ENCODE peak calls at places on chromosomes 13 and 19, in five cellular contexts. B is stimulated activated CD4-positive, alpha-beta T cell treated with anti-CD3 and anti-CD28 coated beads, TNF-alpha, amount 100 ng/mL, for 48 hours; T is central memory CD4-positive, alpha-beta T cell; F is tibial nerve; N is fibroblast of mammary gland. O is an unnamed sample.

GRCh38 chr19:39297931-39298634 is 1.9 kb downstream of the IFNL1 start:
- DNase-seq in B (no peak), T (peak), F (no peak), N (no peak), O (no peak)

GRCh38 chr13:46342538-46342937 is 44.5 kb downstream of the RUBCNL start:
- DNase-seq in B (no peak), T (no peak), F (no peak), N (no peak), O (no peak)

GRCh38 chr13:58630794-58631193 is 999.2 kb downstream of the PCDH17 start:
- DNase-seq in B (no peak), T (no peak), F (no peak), N (no peak), O (no peak)

GRCh38 chr13:97005631-97006262 is 11.5 kb upstream of the OXGR1 start:
- DNase-seq in B (no peak), T (no peak), F (no peak), N (peak), O (peak)

GRCh38 chr19:33005440-33005839 is 33.4 kb downstream of the FAAP24 start:
- DNase-seq in B (no peak), T (no peak), F (no peak), N (no peak), O (no peak)

GRCh38 chr19:49932041-49932451 is 2.7 kb upstream of the NUP62 start:
- DNase-seq in B (no peak), T (no peak), F (no peak), N (no peak), O (no peak)

GRCh38 chr19:2650515-2650914 is 52.0 kb downstream of the GNG7 start:
- DNase-seq in B (no peak), T (no peak), F (no peak), N (no peak), O (no peak)

GRCh38 chr13:51587372-51587771 is 3.1 kb downstream of the WDFY2 start:
- DNase-seq in B (no peak), T (no peak), F (no peak), N (no peak), O (no peak)

GRCh38 chr19:39692822-39693221 is 11.5 kb upstream of the LGALS14 start:
- DNase-seq in B (no peak), T (no peak), F (no peak), N (no peak), O (no peak)

GRCh38 chr13:29279859-29280258 is 315.6 kb downstream of the SLC7A1 start:
- DNase-seq in B (no peak), T (no peak), F (no peak), N (no peak), O (no peak)

GRCh38 chr13:81773263-81773662 is 1432.3 kb upstream of the SPRY2 start:
- DNase-seq in B (no peak), T (no peak), F (no peak), N (no peak), O (no peak)

GRCh38 chr19:3642296-3642695 is 15.7 kb upstream of the CACTIN start:
- DNase-seq in B (no peak), T (no peak), F (no peak), N (no peak), O (no peak)

GRCh38 chr13:53490732-53491131 is 462.1 kb downstream of the OLFM4 start:
- DNase-seq in B (no peak), T (no peak), F (no peak), N (no peak), O (no peak)

GRCh38 chr13:109704771-109705628 is 81.4 kb downstream of the IRS2 start:
- DNase-seq in B (no peak), T (no peak), F (no peak), N (peak), O (no peak)

GRCh38 chr13:34046457-34046856 is 228.5 kb downstream of the RFC3 start:
- DNase-seq in B (no peak), T (no peak), F (no peak), N (no peak), O (no peak)

GRCh38 chr19:29503140-29503758 is 22.5 kb upstream of the VSTM2B start:
- DNase-seq in B (no peak), T (no peak), F (no peak), N (no peak), O (no peak)

GRCh38 chr19:35987571-35987896 is 7.5 kb upstream of the SDHAF1 start:
- DNase-seq in B (no peak), T (no peak), F (no peak), N (no peak), O (no peak)

GRCh38 chr19:54188224-54188871 is 1.0 kb downstream of the MBOAT7 start:
- DNase-seq in B (no peak), T (no peak), F (no peak), N (peak), O (peak)

GRCh38 chr13:57631607-57632275 is at the start of gene PCDH17:
- DNase-seq in B (no peak), T (peak), F (no peak), N (no peak), O (no peak)

GRCh38 chr19:50266896-50267295 is 62.3 kb downstream of the KCNC3 start:
- DNase-seq in B (peak), T (no peak), F (no peak), N (no peak), O (no peak)

GRCh38 chr13:110815471-110816204 is 99.2 kb downstream of the ANKRD10 start:
- DNase-seq in B (no peak), T (no peak), F (no peak), N (no peak), O (no peak)

GRCh38 chr19:1261863-1262686 is 7.1 kb upstream of the CIRBP start:
- DNase-seq in B (no peak), T (peak), F (peak), N (peak), O (peak)

GRCh38 chr19:3292958-3293529 is 68.6 kb downstream of the CELF5 start:
- DNase-seq in B (no peak), T (no peak), F (no peak), N (no peak), O (no peak)

GRCh38 chr13:61094865-61095264 is 320.8 kb downstream of the PCDH20 start:
- DNase-seq in B (no peak), T (no peak), F (no peak), N (no peak), O (no peak)

GRCh38 chr13:73300718-73301425 is 242.1 kb downstream of the KLF5 start:
- DNase-seq in B (no peak), T (no peak), F (no peak), N (no peak), O (no peak)

GRCh38 chr13:77751513-77752456 is 54.3 kb downstream of the SLAIN1 start:
- DNase-seq in B (no peak), T (peak), F (no peak), N (peak), O (peak)

GRCh38 chr13:25406377-25406776 is 34.6 kb downstream of the ATP8A2 start:
- DNase-seq in B (no peak), T (no peak), F (no peak), N (no peak), O (no peak)

GRCh38 chr19:47497821-47498520 is 14.0 kb upstream of the KPTN start:
- DNase-seq in B (no peak), T (no peak), F (no peak), N (no peak), O (no peak)

GRCh38 chr13:94674609-94675348 is 37.6 kb downstream of the SOX21 start:
- DNase-seq in B (peak), T (peak), F (no peak), N (peak), O (peak)

GRCh38 chr19:16078759-16079707 is 2.7 kb downstream of the TPM4 start:
- DNase-seq in B (no peak), T (peak), F (peak), N (peak), O (peak)

GRCh38 chr19:40257096-40257517 is 28.0 kb downstream of the AKT2 start:
- DNase-seq in B (no peak), T (no peak), F (no peak), N (no peak), O (no peak)

GRCh38 chr13:43303040-43303729 is 279.8 kb downstream of the DNAJC15 start:
- DNase-seq in B (no peak), T (no peak), F (no peak), N (peak), O (peak)

GRCh38 chr13:23630349-23631093 is 60.3 kb downstream of the TNFRSF19 start:
- DNase-seq in B (no peak), T (no peak), F (no peak), N (no peak), O (no peak)

O was measured in IMR-90.